ENCODE peak calls at places on chromosomes 3 and 15, in eight cellular contexts. One of them, this sample, is unnamed.

GRCh38 chr3:125632597-125632996 is 37.3 kb upstream of the OSBPL11 start:
- DNase-seq in endothelial cell: no peak
- DNase-seq in stomach: no peak
- DNase-seq in OCI-LY7: no peak
- DNase-seq in type B pancreatic cell: no peak
- DNase-seq in neural crest cell: no peak
- DNase-seq in tibial artery: no peak
- DNase-seq in RWPE1: no peak
- DNase-seq in this sample: no peak

GRCh38 chr3:161475905-161476304 is 20.7 kb upstream of the OTOL1 start:
- DNase-seq in neural crest cell: no peak
- DNase-seq in stomach: no peak
- DNase-seq in type B pancreatic cell: no peak
- DNase-seq in endothelial cell: no peak
- DNase-seq in tibial artery: no peak
- DNase-seq in RWPE1: peak
- DNase-seq in OCI-LY7: no peak
- DNase-seq in this sample: no peak

GRCh38 chr3:38130219-38130618 is 6.7 kb downstream of the ACAA1 start:
- DNase-seq in tibial artery: no peak
- DNase-seq in neural crest cell: no peak
- DNase-seq in type B pancreatic cell: peak
- DNase-seq in OCI-LY7: no peak
- DNase-seq in stomach: no peak
- DNase-seq in RWPE1: no peak
- DNase-seq in endothelial cell: no peak
- DNase-seq in this sample: no peak

GRCh38 chr15:69410290-69410874 is 3.8 kb upstream of the KIF23 start:
- DNase-seq in type B pancreatic cell: no peak
- DNase-seq in neural crest cell: no peak
- DNase-seq in stomach: no peak
- DNase-seq in endothelial cell: no peak
- DNase-seq in RWPE1: peak
- DNase-seq in OCI-LY7: peak
- DNase-seq in tibial artery: no peak
- DNase-seq in this sample: no peak

GRCh38 chr15:89196241-89196640 is 25.1 kb downstream of the RLBP1 start:
- DNase-seq in neural crest cell: no peak
- DNase-seq in OCI-LY7: no peak
- DNase-seq in type B pancreatic cell: no peak
- DNase-seq in RWPE1: no peak
- DNase-seq in stomach: no peak
- DNase-seq in endothelial cell: no peak
- DNase-seq in tibial artery: no peak
- DNase-seq in this sample: no peak

GRCh38 chr3:166527325-166527724 is 690.1 kb upstream of the BCHE start:
- DNase-seq in stomach: no peak
- DNase-seq in neural crest cell: no peak
- DNase-seq in type B pancreatic cell: no peak
- DNase-seq in tibial artery: no peak
- DNase-seq in RWPE1: no peak
- DNase-seq in endothelial cell: no peak
- DNase-seq in OCI-LY7: no peak
- DNase-seq in this sample: no peak

GRCh38 chr3:123244128-123244527 is 42.4 kb downstream of the SEC22A start:
- DNase-seq in RWPE1: no peak
- DNase-seq in tibial artery: no peak
- DNase-seq in stomach: no peak
- DNase-seq in endothelial cell: no peak
- DNase-seq in type B pancreatic cell: no peak
- DNase-seq in OCI-LY7: peak
- DNase-seq in neural crest cell: no peak
- DNase-seq in this sample: no peak

GRCh38 chr3:39133093-39133490 is 20.3 kb downstream of the CSRNP1 start:
- DNase-seq in type B pancreatic cell: no peak
- DNase-seq in endothelial cell: no peak
- DNase-seq in tibial artery: peak
- DNase-seq in OCI-LY7: no peak
- DNase-seq in neural crest cell: no peak
- DNase-seq in RWPE1: no peak
- DNase-seq in stomach: no peak
- DNase-seq in this sample: no peak

GRCh38 chr3:70738310-70738681 is 425.9 kb upstream of the MDFIC2 start:
- DNase-seq in RWPE1: peak
- DNase-seq in neural crest cell: no peak
- DNase-seq in stomach: no peak
- DNase-seq in type B pancreatic cell: no peak
- DNase-seq in endothelial cell: no peak
- DNase-seq in OCI-LY7: no peak
- DNase-seq in tibial artery: no peak
- DNase-seq in this sample: no peak

GRCh38 chr3:45225465-45226205 is 452 bp downstream of the TMEM158 start:
- DNase-seq in RWPE1: no peak
- DNase-seq in type B pancreatic cell: no peak
- DNase-seq in OCI-LY7: no peak
- DNase-seq in stomach: no peak
- DNase-seq in tibial artery: no peak
- DNase-seq in endothelial cell: peak
- DNase-seq in neural crest cell: peak
- DNase-seq in this sample: no peak

GRCh38 chr3:108590443-108590842 is 921 bp downstream of the DZIP3 start:
- DNase-seq in endothelial cell: no peak
- DNase-seq in stomach: no peak
- DNase-seq in OCI-LY7: peak
- DNase-seq in tibial artery: no peak
- DNase-seq in neural crest cell: no peak
- DNase-seq in type B pancreatic cell: no peak
- DNase-seq in RWPE1: no peak
- DNase-seq in this sample: no peak

GRCh38 chr15:77988386-77989301 is 88.9 kb downstream of the TBC1D2B start:
- DNase-seq in tibial artery: no peak
- DNase-seq in endothelial cell: peak
- DNase-seq in type B pancreatic cell: no peak
- DNase-seq in OCI-LY7: no peak
- DNase-seq in RWPE1: no peak
- DNase-seq in neural crest cell: no peak
- DNase-seq in stomach: no peak
- DNase-seq in this sample: no peak

GRCh38 chr3:117995795-117996194 is 1038.9 kb downstream of the IGSF11 start:
- DNase-seq in endothelial cell: no peak
- DNase-seq in OCI-LY7: no peak
- DNase-seq in RWPE1: no peak
- DNase-seq in stomach: no peak
- DNase-seq in neural crest cell: no peak
- DNase-seq in type B pancreatic cell: no peak
- DNase-seq in tibial artery: no peak
- DNase-seq in this sample: no peak

GRCh38 chr15:100923076-100923475 is 3.9 kb downstream of the LRRK1 start:
- DNase-seq in endothelial cell: no peak
- DNase-seq in OCI-LY7: peak
- DNase-seq in stomach: no peak
- DNase-seq in tibial artery: no peak
- DNase-seq in type B pancreatic cell: no peak
- DNase-seq in RWPE1: no peak
- DNase-seq in neural crest cell: no peak
- DNase-seq in this sample: no peak

GRCh38 chr3:20037255-20037996 is 2.8 kb upstream of the KAT2B start:
- DNase-seq in RWPE1: no peak
- DNase-seq in stomach: no peak
- DNase-seq in endothelial cell: no peak
- DNase-seq in OCI-LY7: no peak
- DNase-seq in neural crest cell: no peak
- DNase-seq in type B pancreatic cell: no peak
- DNase-seq in tibial artery: no peak
- DNase-seq in this sample: no peak
- TF ChIP-seq CTCF in RWPE1: peak
- TF ChIP-seq CTCF in stomach: no peak
- TF ChIP-seq CTCF in endothelial cell: no peak
- TF ChIP-seq CTCF in OCI-LY7: peak
- TF ChIP-seq CTCF in neural crest cell: no peak
- TF ChIP-seq CTCF in type B pancreatic cell: no peak
- TF ChIP-seq CTCF in tibial artery: no peak
- TF ChIP-seq CTCF in this sample: no peak

DNA sequence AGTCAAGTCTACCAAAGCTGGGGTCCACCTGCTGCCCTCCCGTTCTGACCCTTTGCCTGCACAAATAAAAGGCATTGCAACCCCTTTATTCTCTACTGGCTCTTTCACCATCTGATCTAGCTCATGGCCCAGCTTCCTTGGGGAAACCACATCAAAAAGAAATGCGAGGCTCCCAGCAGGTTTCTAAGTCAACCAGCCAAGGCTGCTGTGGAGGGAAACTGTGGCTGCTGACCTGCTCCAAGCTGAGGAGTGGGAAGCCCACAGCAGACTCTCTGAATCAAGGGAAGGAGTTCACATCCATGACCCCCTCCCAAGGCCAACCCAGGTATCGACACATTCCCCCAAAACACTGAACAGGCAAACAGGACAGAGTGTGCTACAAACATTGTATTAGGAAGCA is 25.2 kb upstream of the SLCO2A1 start:
- DNase-seq in stomach: no peak
- DNase-seq in endothelial cell: no peak
- DNase-seq in neural crest cell: no peak
- DNase-seq in tibial artery: no peak
- DNase-seq in RWPE1: no peak
- DNase-seq in OCI-LY7: no peak
- DNase-seq in type B pancreatic cell: no peak
- DNase-seq in this sample: no peak
- TF ChIP-seq CTCF in stomach: no peak
- TF ChIP-seq CTCF in endothelial cell: no peak
- TF ChIP-seq CTCF in neural crest cell: no peak
- TF ChIP-seq CTCF in tibial artery: no peak
- TF ChIP-seq CTCF in RWPE1: no peak
- TF ChIP-seq CTCF in OCI-LY7: no peak
- TF ChIP-seq CTCF in type B pancreatic cell: no peak
- TF ChIP-seq CTCF in this sample: no peak

GRCh38 chr15:99384992-99385669 is 133.8 kb downstream of the LRRC28 start:
- DNase-seq in tibial artery: no peak
- DNase-seq in type B pancreatic cell: no peak
- DNase-seq in stomach: no peak
- DNase-seq in neural crest cell: no peak
- DNase-seq in OCI-LY7: no peak
- DNase-seq in endothelial cell: no peak
- DNase-seq in RWPE1: no peak
- DNase-seq in this sample: no peak
- TF ChIP-seq CTCF in tibial artery: no peak
- TF ChIP-seq CTCF in type B pancreatic cell: no peak
- TF ChIP-seq CTCF in stomach: no peak
- TF ChIP-seq CTCF in neural crest cell: no peak
- TF ChIP-seq CTCF in OCI-LY7: peak
- TF ChIP-seq CTCF in endothelial cell: peak
- TF ChIP-seq CTCF in RWPE1: no peak
- TF ChIP-seq CTCF in this sample: peak

GRCh38 chr3:190018460-190018859 is 102.2 kb downstream of the P3H2 start:
- DNase-seq in stomach: no peak
- DNase-seq in RWPE1: no peak
- DNase-seq in type B pancreatic cell: no peak
- DNase-seq in neural crest cell: no peak
- DNase-seq in tibial artery: no peak
- DNase-seq in OCI-LY7: no peak
- DNase-seq in endothelial cell: no peak
- DNase-seq in this sample: no peak

GRCh38 chr3:190016966-190017365 is 103.7 kb downstream of the P3H2 start:
- DNase-seq in endothelial cell: no peak
- DNase-seq in RWPE1: no peak
- DNase-seq in tibial artery: no peak
- DNase-seq in OCI-LY7: no peak
- DNase-seq in type B pancreatic cell: no peak
- DNase-seq in stomach: no peak
- DNase-seq in neural crest cell: no peak
- DNase-seq in this sample: no peak

GRCh38 chr3:190019840-190020239 is 100.9 kb downstream of the P3H2 start:
- DNase-seq in OCI-LY7: no peak
- DNase-seq in neural crest cell: no peak
- DNase-seq in stomach: no peak
- DNase-seq in RWPE1: no peak
- DNase-seq in type B pancreatic cell: no peak
- DNase-seq in tibial artery: no peak
- DNase-seq in endothelial cell: no peak
- DNase-seq in this sample: no peak

GRCh38 chr3:190019020-190019419 is 101.7 kb downstream of the P3H2 start:
- DNase-seq in type B pancreatic cell: no peak
- DNase-seq in stomach: no peak
- DNase-seq in RWPE1: no peak
- DNase-seq in OCI-LY7: no peak
- DNase-seq in endothelial cell: no peak
- DNase-seq in tibial artery: no peak
- DNase-seq in neural crest cell: no peak
- DNase-seq in this sample: no peak

DNA sequence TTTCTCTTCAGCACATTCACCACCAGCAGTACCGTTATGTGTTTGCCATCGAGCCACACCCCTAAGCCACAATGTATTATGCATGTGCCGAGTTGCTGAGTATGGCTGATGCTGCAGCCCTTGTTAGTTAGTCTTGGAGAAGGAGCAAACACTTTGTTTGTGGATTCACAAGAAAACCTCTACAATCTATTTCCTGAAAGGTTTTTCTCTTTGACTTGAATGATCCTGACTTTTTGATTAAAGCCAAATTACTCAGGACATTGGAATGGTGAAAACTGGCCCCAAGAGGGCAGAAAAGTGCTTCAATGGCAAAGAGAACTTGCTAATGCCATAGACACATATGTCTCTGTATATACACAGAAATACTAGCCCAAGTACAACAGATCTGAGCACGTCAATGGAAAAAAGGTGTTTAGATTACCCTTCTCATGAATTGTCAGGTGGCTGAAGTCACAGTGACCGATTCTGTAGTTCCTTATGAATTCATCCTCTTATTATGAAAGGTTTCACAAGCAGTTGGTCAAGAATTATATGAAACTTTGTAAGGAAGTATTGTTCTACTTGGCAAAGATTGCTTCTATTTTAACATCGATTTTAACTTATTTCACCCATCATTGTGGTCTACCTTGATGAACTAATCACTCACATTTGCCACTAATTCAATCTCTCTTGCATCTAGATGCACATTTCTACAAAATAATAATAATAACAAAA is 103.0 kb downstream of the P3H2 start:
- DNase-seq in neural crest cell: no peak
- DNase-seq in endothelial cell: no peak
- DNase-seq in stomach: peak
- DNase-seq in OCI-LY7: no peak
- DNase-seq in tibial artery: no peak
- DNase-seq in RWPE1: peak
- DNase-seq in type B pancreatic cell: no peak
- DNase-seq in this sample: no peak
- TF ChIP-seq CTCF in neural crest cell: peak
- TF ChIP-seq CTCF in endothelial cell: no peak
- TF ChIP-seq CTCF in stomach: peak
- TF ChIP-seq CTCF in OCI-LY7: peak
- TF ChIP-seq CTCF in tibial artery: peak
- TF ChIP-seq CTCF in RWPE1: peak
- TF ChIP-seq CTCF in type B pancreatic cell: peak
- TF ChIP-seq CTCF in this sample: peak